ENCODE peak calls at places on chromosome 22, in nine cellular contexts. One of them, this sample, is unnamed.

GRCh38 chr22:47340851-47341436 is 578.5 kb downstream of the TBC1D22A start:
- DNase-seq in ovary: no peak
- DNase-seq in suprapubic skin: no peak
- DNase-seq in tibial nerve: no peak
- DNase-seq in A549: peak; percentile 6
- DNase-seq in stomach: no peak
- DNase-seq in GM12878: no peak
- DNase-seq in sigmoid colon: no peak
- DNase-seq in HepG2: no peak
- DNase-seq in this sample: no peak

GRCh38 chr22:28703436-28703835 is 23.8 kb upstream of the TTC28 start:
- DNase-seq in stomach: no peak
- DNase-seq in suprapubic skin: no peak
- DNase-seq in tibial nerve: no peak
- DNase-seq in HepG2: no peak
- DNase-seq in GM12878: no peak
- DNase-seq in A549: no peak
- DNase-seq in sigmoid colon: no peak
- DNase-seq in ovary: no peak
- DNase-seq in this sample: no peak

GRCh38 chr22:44569516-44569915 is 71.5 kb upstream of the RTL6 start:
- DNase-seq in suprapubic skin: peak; percentile 62
- DNase-seq in ovary: peak; percentile 3
- DNase-seq in stomach: no peak
- DNase-seq in sigmoid colon: peak; percentile 33
- DNase-seq in tibial nerve: no peak
- DNase-seq in A549: no peak
- DNase-seq in GM12878: no peak
- DNase-seq in HepG2: no peak
- DNase-seq in this sample: no peak

GRCh38 chr22:46609724-46610161 is 10.4 kb upstream of the GRAMD4 start:
- DNase-seq in HepG2: no peak
- DNase-seq in suprapubic skin: no peak
- DNase-seq in tibial nerve: no peak
- DNase-seq in GM12878: no peak
- DNase-seq in ovary: no peak
- DNase-seq in sigmoid colon: no peak
- DNase-seq in stomach: no peak
- DNase-seq in A549: no peak
- DNase-seq in this sample: no peak

GRCh38 chr22:19984201-19984753 is 32.3 kb downstream of the ARVCF start:
- DNase-seq in tibial nerve: no peak
- DNase-seq in suprapubic skin: no peak
- DNase-seq in ovary: no peak
- DNase-seq in A549: peak; percentile 61
- DNase-seq in stomach: no peak
- DNase-seq in sigmoid colon: peak; percentile 84
- DNase-seq in GM12878: no peak
- DNase-seq in HepG2: no peak
- DNase-seq in this sample: no peak

GRCh38 chr22:21563912-21564311 is 3.6 kb upstream of the UBE2L3 start:
- DNase-seq in GM12878: no peak
- DNase-seq in tibial nerve: no peak
- DNase-seq in sigmoid colon: no peak
- DNase-seq in stomach: no peak
- DNase-seq in suprapubic skin: no peak
- DNase-seq in HepG2: no peak
- DNase-seq in A549: no peak
- DNase-seq in ovary: no peak
- DNase-seq in this sample: no peak

GRCh38 chr22:19291218-19291579 is 320 bp downstream of the CLTCL1 start:
- DNase-seq in ovary: no peak
- DNase-seq in sigmoid colon: peak; percentile 73
- DNase-seq in stomach: peak; percentile 31
- DNase-seq in GM12878: no peak
- DNase-seq in tibial nerve: no peak
- DNase-seq in HepG2: no peak
- DNase-seq in suprapubic skin: peak; percentile 80
- DNase-seq in A549: no peak
- DNase-seq in this sample: peak; percentile 40

GRCh38 chr22:44438056-44438455 is 60.0 kb downstream of the RTL6 start:
- DNase-seq in stomach: no peak
- DNase-seq in GM12878: no peak
- DNase-seq in A549: no peak
- DNase-seq in sigmoid colon: peak; percentile 53
- DNase-seq in suprapubic skin: no peak
- DNase-seq in ovary: no peak
- DNase-seq in tibial nerve: no peak
- DNase-seq in HepG2: no peak
- DNase-seq in this sample: no peak

GRCh38 chr22:37483050-37483449 is 3.1 kb downstream of the MFNG start:
- DNase-seq in HepG2: no peak
- DNase-seq in ovary: no peak
- DNase-seq in tibial nerve: no peak
- DNase-seq in sigmoid colon: no peak
- DNase-seq in A549: no peak
- DNase-seq in stomach: no peak
- DNase-seq in suprapubic skin: no peak
- DNase-seq in GM12878: no peak
- DNase-seq in this sample: no peak

GRCh38 chr22:37485006-37485713 is 1.0 kb downstream of the MFNG start:
- DNase-seq in ovary: no peak
- DNase-seq in sigmoid colon: no peak
- DNase-seq in tibial nerve: no peak
- DNase-seq in A549: no peak
- DNase-seq in suprapubic skin: no peak
- DNase-seq in stomach: no peak
- DNase-seq in GM12878: no peak
- DNase-seq in HepG2: no peak
- DNase-seq in this sample: no peak

GRCh38 chr22:37483594-37484114 is 2.5 kb downstream of the MFNG start:
- DNase-seq in GM12878: no peak
- DNase-seq in HepG2: peak; percentile 11
- DNase-seq in suprapubic skin: no peak
- DNase-seq in sigmoid colon: no peak
- DNase-seq in A549: no peak
- DNase-seq in tibial nerve: no peak
- DNase-seq in stomach: no peak
- DNase-seq in ovary: no peak
- DNase-seq in this sample: no peak

GRCh38 chr22:37485714-37486223 is 415 bp downstream of the MFNG start:
- DNase-seq in suprapubic skin: no peak
- DNase-seq in stomach: no peak
- DNase-seq in sigmoid colon: no peak
- DNase-seq in A549: no peak
- DNase-seq in HepG2: no peak
- DNase-seq in ovary: no peak
- DNase-seq in GM12878: no peak
- DNase-seq in tibial nerve: no peak
- DNase-seq in this sample: no peak

DNA sequence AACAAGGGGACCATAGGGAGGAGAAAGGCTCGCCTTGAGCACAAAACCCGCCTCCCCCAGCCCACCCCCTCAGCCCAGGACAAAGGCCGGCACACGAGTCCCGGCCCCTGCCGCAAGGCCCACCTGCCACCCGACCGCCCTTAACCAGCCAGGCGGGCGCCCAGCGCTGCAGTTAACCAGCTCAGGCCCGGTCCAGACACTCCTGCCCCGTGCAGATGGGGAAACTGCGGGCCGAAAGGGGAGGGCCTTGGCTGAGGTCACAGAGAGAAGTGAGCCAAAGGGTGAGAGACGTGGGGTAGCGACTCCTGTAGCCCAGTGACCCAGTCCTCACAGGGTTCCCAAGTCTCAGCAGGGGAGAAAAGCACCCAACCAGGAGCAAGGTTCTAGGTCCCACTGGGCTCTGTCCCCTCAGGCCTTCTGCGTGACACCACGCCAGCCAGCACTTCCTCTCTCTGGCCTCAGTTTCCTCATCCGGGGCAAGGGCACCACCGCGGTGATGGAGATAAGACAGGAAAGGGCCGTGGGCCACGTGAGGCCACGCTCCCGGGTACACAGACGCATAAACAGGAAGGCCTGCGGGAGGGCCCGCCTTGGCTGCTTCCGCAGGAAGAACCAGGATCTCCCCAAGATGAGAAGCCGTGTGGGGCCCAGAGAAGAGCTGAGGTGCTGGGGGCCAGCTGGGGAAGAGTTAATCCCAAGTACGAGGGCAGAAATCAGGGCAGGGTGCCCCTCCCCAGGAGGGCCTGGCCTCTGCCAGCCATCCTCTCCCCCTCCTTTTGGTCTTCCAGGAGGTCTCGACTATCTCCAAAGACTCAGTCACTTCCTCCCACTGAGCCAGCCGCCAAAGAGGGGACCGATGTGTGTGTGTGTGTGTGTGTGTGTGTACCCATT is 1.8 kb downstream of the MFNG start:
- DNase-seq in ovary: no peak
- DNase-seq in tibial nerve: peak; percentile 55
- DNase-seq in GM12878: peak; percentile 75
- DNase-seq in stomach: peak; percentile 72
- DNase-seq in A549: no peak
- DNase-seq in suprapubic skin: no peak
- DNase-seq in sigmoid colon: peak; percentile 83
- DNase-seq in HepG2: no peak
- DNase-seq in this sample: peak; percentile 83
- TF ChIP-seq POLR2A in ovary: no peak
- TF ChIP-seq POLR2A in tibial nerve: no peak
- TF ChIP-seq POLR2A in GM12878: peak; percentile 74
- TF ChIP-seq POLR2A in stomach: no peak
- TF ChIP-seq POLR2A in A549: no peak
- TF ChIP-seq POLR2A in suprapubic skin: no peak
- TF ChIP-seq POLR2A in sigmoid colon: no peak
- TF ChIP-seq POLR2A in HepG2: no peak
- TF ChIP-seq POLR2A in this sample: peak; percentile 35

DNA sequence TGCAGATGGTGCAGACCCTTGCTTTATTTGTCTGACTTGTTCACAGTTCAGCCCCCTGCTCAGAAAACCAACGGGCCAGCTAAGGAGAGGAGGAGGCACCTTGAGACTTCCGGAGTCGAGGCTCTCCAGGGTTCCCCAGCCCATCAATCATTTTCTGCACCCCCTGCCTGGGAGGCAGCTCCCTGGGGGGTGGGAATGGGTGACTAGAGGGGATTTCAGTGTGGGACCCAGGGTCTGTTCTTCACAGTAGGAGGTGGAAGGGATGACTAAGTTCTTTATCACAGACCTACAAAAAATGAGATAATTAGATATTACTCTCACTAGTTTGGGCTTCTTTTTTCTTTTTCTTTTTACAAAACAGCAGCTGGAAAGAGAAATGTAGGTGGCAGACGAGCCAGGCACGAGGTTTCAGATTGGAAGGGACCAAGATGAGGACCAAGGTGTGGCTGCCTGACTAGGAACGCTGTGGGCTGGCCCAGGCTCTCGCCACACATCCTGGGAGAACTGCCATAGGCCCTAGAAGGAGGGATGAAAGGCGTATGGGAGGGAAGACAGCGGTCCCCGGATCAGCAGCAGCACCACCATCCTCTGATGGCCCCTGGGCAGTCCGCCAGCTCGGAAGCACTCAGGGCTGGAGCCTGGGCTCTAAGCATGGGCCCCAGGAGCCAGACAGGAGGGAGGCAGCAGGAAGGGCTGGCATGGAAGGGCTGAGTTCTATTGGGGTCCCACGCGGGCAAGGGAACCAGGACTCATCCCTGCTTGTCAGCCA is 14.2 kb downstream of the TXN2 start:
- DNase-seq in A549: no peak
- DNase-seq in suprapubic skin: no peak
- DNase-seq in ovary: no peak
- DNase-seq in HepG2: no peak
- DNase-seq in tibial nerve: no peak
- DNase-seq in sigmoid colon: peak; percentile 89
- DNase-seq in stomach: no peak
- DNase-seq in GM12878: no peak
- DNase-seq in this sample: no peak
- TF ChIP-seq EP300 in A549: no peak
- TF ChIP-seq EP300 in suprapubic skin: no peak
- TF ChIP-seq EP300 in ovary: no peak
- TF ChIP-seq EP300 in HepG2: no peak
- TF ChIP-seq EP300 in tibial nerve: no peak
- TF ChIP-seq EP300 in sigmoid colon: no peak
- TF ChIP-seq EP300 in stomach: no peak
- TF ChIP-seq EP300 in GM12878: no peak
- TF ChIP-seq EP300 in this sample: no peak

DNA sequence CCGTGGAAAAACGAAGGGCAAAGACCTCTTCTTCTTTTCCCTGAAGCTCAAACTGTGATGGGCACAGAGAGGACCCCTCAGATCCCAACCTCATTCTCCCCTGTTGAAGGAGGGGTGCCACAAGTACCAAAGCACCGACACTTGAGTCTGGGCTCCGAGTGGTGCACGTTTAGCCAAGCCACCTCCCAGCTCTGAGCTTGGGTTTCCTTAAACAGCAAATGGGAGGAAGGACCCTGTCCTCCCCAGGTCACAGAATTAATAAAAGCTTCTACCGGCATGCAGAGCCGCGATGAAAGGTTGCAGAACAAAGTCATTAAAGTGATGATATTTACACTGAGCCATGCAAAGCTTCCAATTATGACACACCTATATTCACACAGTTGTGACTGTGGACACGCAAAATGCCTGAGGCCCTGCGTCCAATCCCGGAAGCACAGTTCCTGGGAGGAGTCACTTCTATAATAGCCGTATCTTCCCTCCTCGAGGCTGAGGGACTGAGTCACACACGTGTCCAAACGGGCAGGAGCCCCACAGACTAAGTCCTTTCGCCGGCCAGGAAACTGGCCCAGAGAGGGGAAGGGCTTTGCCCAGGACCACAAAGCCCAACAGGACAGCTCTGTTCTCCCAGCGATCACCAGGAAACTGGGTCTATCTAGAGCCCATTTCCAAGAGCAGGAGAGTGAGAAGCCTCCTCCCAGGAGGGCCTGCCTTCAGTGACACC is 922 bp upstream of the CSNK1E start:
- DNase-seq in A549: peak; percentile 94
- DNase-seq in tibial nerve: peak; percentile 41
- DNase-seq in HepG2: peak; percentile 77
- DNase-seq in GM12878: no peak
- DNase-seq in stomach: peak; percentile 71
- DNase-seq in suprapubic skin: no peak
- DNase-seq in sigmoid colon: peak; percentile 92
- DNase-seq in ovary: peak; percentile 64
- DNase-seq in this sample: peak; percentile 85
- TF ChIP-seq POLR2A in A549: no peak
- TF ChIP-seq POLR2A in tibial nerve: peak; percentile 39
- TF ChIP-seq POLR2A in HepG2: peak; percentile 64
- TF ChIP-seq POLR2A in GM12878: no peak
- TF ChIP-seq POLR2A in stomach: no peak
- TF ChIP-seq POLR2A in suprapubic skin: no peak
- TF ChIP-seq POLR2A in sigmoid colon: no peak
- TF ChIP-seq POLR2A in ovary: no peak
- TF ChIP-seq POLR2A in this sample: peak; percentile 70

GRCh38 chr22:30283342-30283741 is 6.0 kb downstream of the CASTOR1 start:
- DNase-seq in A549: no peak
- DNase-seq in HepG2: no peak
- DNase-seq in suprapubic skin: no peak
- DNase-seq in tibial nerve: no peak
- DNase-seq in GM12878: no peak
- DNase-seq in ovary: no peak
- DNase-seq in sigmoid colon: no peak
- DNase-seq in stomach: no peak
- DNase-seq in this sample: no peak

GRCh38 chr22:30280495-30280894 is 8.8 kb downstream of the CASTOR1 start:
- DNase-seq in stomach: no peak
- DNase-seq in tibial nerve: no peak
- DNase-seq in suprapubic skin: no peak
- DNase-seq in GM12878: no peak
- DNase-seq in sigmoid colon: no peak
- DNase-seq in HepG2: no peak
- DNase-seq in ovary: no peak
- DNase-seq in A549: no peak
- DNase-seq in this sample: no peak

GRCh38 chr22:30284172-30284571 is 5.1 kb downstream of the CASTOR1 start:
- DNase-seq in GM12878: no peak
- DNase-seq in tibial nerve: no peak
- DNase-seq in stomach: no peak
- DNase-seq in ovary: no peak
- DNase-seq in HepG2: no peak
- DNase-seq in suprapubic skin: no peak
- DNase-seq in sigmoid colon: no peak
- DNase-seq in A549: no peak
- DNase-seq in this sample: no peak

GRCh38 chr22:30285176-30285845 is 4.0 kb downstream of the CASTOR1 start:
- DNase-seq in HepG2: no peak
- DNase-seq in GM12878: no peak
- DNase-seq in sigmoid colon: no peak
- DNase-seq in ovary: no peak
- DNase-seq in A549: no peak
- DNase-seq in stomach: no peak
- DNase-seq in tibial nerve: no peak
- DNase-seq in suprapubic skin: no peak
- DNase-seq in this sample: no peak

GRCh38 chr22:30282616-30283046 is 6.7 kb downstream of the CASTOR1 start:
- DNase-seq in ovary: no peak
- DNase-seq in HepG2: no peak
- DNase-seq in tibial nerve: no peak
- DNase-seq in A549: no peak
- DNase-seq in stomach: no peak
- DNase-seq in suprapubic skin: no peak
- DNase-seq in GM12878: no peak
- DNase-seq in sigmoid colon: no peak
- DNase-seq in this sample: no peak
- TF ChIP-seq EP300 in ovary: no peak
- TF ChIP-seq EP300 in HepG2: no peak
- TF ChIP-seq EP300 in tibial nerve: no peak
- TF ChIP-seq EP300 in A549: no peak
- TF ChIP-seq EP300 in stomach: no peak
- TF ChIP-seq EP300 in suprapubic skin: no peak
- TF ChIP-seq EP300 in GM12878: no peak
- TF ChIP-seq EP300 in sigmoid colon: no peak
- TF ChIP-seq EP300 in this sample: no peak

This sample was measured in transverse colon.